ENCODE peak calls at places on chromosomes 3 and 15, in ten cellular contexts. L is T-cell; P is fibroblast of lung; N is Calu3; A is activated CD4-positive, alpha-beta T cell treated with anti-CD3 and anti-CD28 coated beads, Interleukin-2, amount 50 U/mL, for 4 hours; T is MCF 10A; C is NCI-H1694; Y is myocyte; U is Caki2; D is NCI-H2029. J is an unnamed sample.

GRCh38 chr3:51340989-51341636 is 44.0 kb upstream of the MANF start:
- DNase-seq in L (no peak), P (no peak), N (peak), A (no peak), T (peak), C (no peak), Y (peak), U (peak), D (no peak), J (no peak)

GRCh38 chr3:87209115-87209514 is 18.0 kb upstream of the CHMP2B start:
- DNase-seq in L (no peak), P (no peak), N (no peak), A (no peak), T (no peak), C (no peak), Y (no peak), U (no peak), D (no peak), J (no peak)

GRCh38 chr3:14525685-14526631 is 14.2 kb downstream of the GRIP2 start:
- DNase-seq in L (no peak), P (peak), N (no peak), A (no peak), T (no peak), C (no peak), Y (peak), U (no peak), D (no peak), J (no peak)

GRCh38 chr15:64751464-64751863 is 23.9 kb downstream of the RBPMS2 start:
- DNase-seq in L (no peak), P (no peak), N (no peak), A (no peak), T (no peak), C (no peak), Y (no peak), U (no peak), D (no peak), J (no peak)

GRCh38 chr3:108113975-108114374 is 23.1 kb upstream of the CD47 start:
- DNase-seq in L (no peak), P (no peak), N (no peak), A (no peak), T (no peak), C (no peak), Y (no peak), U (no peak), D (no peak), J (no peak)

GRCh38 chr3:155805204-155805801 is 775 bp downstream of the C3orf33 start:
- DNase-seq in L (no peak), P (no peak), N (peak), A (no peak), T (peak), C (no peak), Y (no peak), U (peak), D (peak), J (no peak)

GRCh38 chr15:90413411-90414379 is 25.7 kb downstream of the IQGAP1 start:
- DNase-seq in L (no peak), P (peak), N (no peak), A (no peak), T (peak), C (no peak), Y (peak), U (no peak), D (no peak), J (no peak)

GRCh38 chr3:115040673-115041286 is 106.3 kb downstream of the ZBTB20 start:
- DNase-seq in L (no peak), P (peak), N (peak), A (peak), T (peak), C (peak), Y (peak), U (peak), D (no peak), J (peak)

GRCh38 chr3:67788396-67788795 is 134.0 kb upstream of the SUCLG2 start:
- DNase-seq in L (no peak), P (no peak), N (no peak), A (no peak), T (no peak), C (no peak), Y (no peak), U (no peak), D (no peak), J (no peak)

GRCh38 chr3:69901802-69902201 is 97.7 kb upstream of the SAMMSON start:
- DNase-seq in L (no peak), P (no peak), N (no peak), A (no peak), T (no peak), C (no peak), Y (no peak), U (no peak), D (no peak), J (no peak)

GRCh38 chr15:36688310-36689102 is 109.1 kb downstream of the CDIN1 start:
- DNase-seq in L (no peak), P (no peak), N (no peak), A (no peak), T (peak), C (no peak), Y (no peak), U (no peak), D (no peak), J (peak)

GRCh38 chr15:95737051-95737450 is 593.4 kb upstream of the NR2F2 start:
- DNase-seq in L (no peak), P (no peak), N (no peak), A (no peak), T (no peak), C (no peak), Y (no peak), U (no peak), D (no peak), J (no peak)

GRCh38 chr3:153284282-153284938 is 122.4 kb downstream of the RAP2B start:
- DNase-seq in L (no peak), P (peak), N (peak), A (peak), T (peak), C (no peak), Y (peak), U (peak), D (no peak), J (peak)

GRCh38 chr15:62850791-62851291 is 191.7 kb upstream of the TPM1 start:
- DNase-seq in L (no peak), P (no peak), N (peak), A (no peak), T (peak), C (no peak), Y (peak), U (peak), D (no peak), J (peak)

GRCh38 chr15:78325092-78325843 is 14.9 kb upstream of the CRABP1 start:
- DNase-seq in L (no peak), P (no peak), N (no peak), A (no peak), T (peak), C (no peak), Y (peak), U (no peak), D (no peak), J (peak)

GRCh38 chr3:183298708-183299153 is 45.7 kb downstream of the B3GNT5 start:
- DNase-seq in L (no peak), P (peak), N (peak), A (no peak), T (peak), C (peak), Y (peak), U (peak), D (no peak), J (peak)

GRCh38 chr3:64462203-64463120 is 225.3 kb downstream of the ADAMTS9 start:
- DNase-seq in L (no peak), P (peak), N (no peak), A (no peak), T (no peak), C (no peak), Y (peak), U (no peak), D (no peak), J (peak)

GRCh38 chr3:72976182-72976825 is 20.3 kb upstream of the PPP4R2 start:
- DNase-seq in L (no peak), P (peak), N (no peak), A (no peak), T (peak), C (no peak), Y (peak), U (no peak), D (no peak), J (no peak)

GRCh38 chr15:100311829-100312228 is 29.9 kb downstream of the ADAMTS17 start:
- DNase-seq in L (no peak), P (no peak), N (no peak), A (no peak), T (no peak), C (no peak), Y (no peak), U (no peak), D (no peak), J (no peak)

GRCh38 chr3:72050048-72050632 is 265.2 kb upstream of the PROK2 start:
- DNase-seq in L (no peak), P (no peak), N (no peak), A (no peak), T (no peak), C (no peak), Y (peak), U (no peak), D (peak), J (no peak)